ENCODE peak calls at places on chromosomes 5 and 9, in ten cellular contexts. One of them, this sample, is unnamed.
A peak's percentile ranks its signal among the peaks of the same experiment; 100 is the strongest.

GRCh38 chr5:147073098-147073497 is 161.7 kb upstream of the STK32A start:
- DNase-seq in neural crest cell: no peak
- DNase-seq in mesothelial cell of epicardium: no peak
- DNase-seq in transverse colon: no peak
- DNase-seq in activated CD8-positive, alpha-beta T cell treated with anti-CD3 and anti-CD28 coated beads for 36 hours: no peak
- DNase-seq in AG10803: no peak
- DNase-seq in cardiac fibroblast: no peak
- DNase-seq in bronchial epithelial cell: no peak
- DNase-seq in osteocyte: no peak
- DNase-seq in endothelial cell of umbilical vein: no peak
- DNase-seq in this sample: no peak

GRCh38 chr9:120712539-120713031 is 1.7 kb downstream of the MEGF9 start:
- DNase-seq in transverse colon: no peak
- DNase-seq in bronchial epithelial cell: no peak
- DNase-seq in mesothelial cell of epicardium: no peak
- DNase-seq in osteocyte: no peak
- DNase-seq in endothelial cell of umbilical vein: no peak
- DNase-seq in neural crest cell: no peak
- DNase-seq in AG10803: no peak
- DNase-seq in activated CD8-positive, alpha-beta T cell treated with anti-CD3 and anti-CD28 coated beads for 36 hours: no peak
- DNase-seq in cardiac fibroblast: no peak
- DNase-seq in this sample: no peak

GRCh38 chr5:149256451-149256850 is 15.2 kb upstream of the AFAP1L1 start:
- DNase-seq in bronchial epithelial cell: peak; percentile 31
- DNase-seq in mesothelial cell of epicardium: no peak
- DNase-seq in activated CD8-positive, alpha-beta T cell treated with anti-CD3 and anti-CD28 coated beads for 36 hours: no peak
- DNase-seq in AG10803: peak; percentile 65
- DNase-seq in cardiac fibroblast: no peak
- DNase-seq in osteocyte: no peak
- DNase-seq in transverse colon: no peak
- DNase-seq in endothelial cell of umbilical vein: no peak
- DNase-seq in neural crest cell: no peak
- DNase-seq in this sample: no peak

GRCh38 chr5:75756191-75756590 is 39.0 kb upstream of the POC5 start:
- DNase-seq in neural crest cell: no peak
- DNase-seq in AG10803: no peak
- DNase-seq in endothelial cell of umbilical vein: no peak
- DNase-seq in activated CD8-positive, alpha-beta T cell treated with anti-CD3 and anti-CD28 coated beads for 36 hours: no peak
- DNase-seq in osteocyte: no peak
- DNase-seq in bronchial epithelial cell: no peak
- DNase-seq in transverse colon: no peak
- DNase-seq in mesothelial cell of epicardium: no peak
- DNase-seq in cardiac fibroblast: no peak
- DNase-seq in this sample: no peak

GRCh38 chr5:121691478-121691877 is 160.2 kb upstream of the FTMT start:
- DNase-seq in AG10803: peak; percentile 1
- DNase-seq in activated CD8-positive, alpha-beta T cell treated with anti-CD3 and anti-CD28 coated beads for 36 hours: no peak
- DNase-seq in osteocyte: no peak
- DNase-seq in neural crest cell: no peak
- DNase-seq in endothelial cell of umbilical vein: no peak
- DNase-seq in mesothelial cell of epicardium: no peak
- DNase-seq in cardiac fibroblast: peak; percentile 4
- DNase-seq in bronchial epithelial cell: no peak
- DNase-seq in transverse colon: no peak
- DNase-seq in this sample: no peak

GRCh38 chr5:91318727-91319126 is 64.4 kb downstream of the ARRDC3 start:
- DNase-seq in osteocyte: no peak
- DNase-seq in bronchial epithelial cell: no peak
- DNase-seq in activated CD8-positive, alpha-beta T cell treated with anti-CD3 and anti-CD28 coated beads for 36 hours: peak; percentile 61
- DNase-seq in neural crest cell: no peak
- DNase-seq in mesothelial cell of epicardium: no peak
- DNase-seq in cardiac fibroblast: no peak
- DNase-seq in transverse colon: no peak
- DNase-seq in endothelial cell of umbilical vein: no peak
- DNase-seq in AG10803: no peak
- DNase-seq in this sample: no peak

GRCh38 chr9:114500583-114501292 is 4.5 kb downstream of the WHRN start:
- DNase-seq in bronchial epithelial cell: no peak
- DNase-seq in transverse colon: no peak
- DNase-seq in cardiac fibroblast: no peak
- DNase-seq in activated CD8-positive, alpha-beta T cell treated with anti-CD3 and anti-CD28 coated beads for 36 hours: no peak
- DNase-seq in osteocyte: no peak
- DNase-seq in endothelial cell of umbilical vein: no peak
- DNase-seq in mesothelial cell of epicardium: no peak
- DNase-seq in AG10803: no peak
- DNase-seq in neural crest cell: no peak
- DNase-seq in this sample: no peak

GRCh38 chr5:171785517-171785916 is at the start of gene SMIM23:
- DNase-seq in osteocyte: no peak
- DNase-seq in mesothelial cell of epicardium: no peak
- DNase-seq in bronchial epithelial cell: no peak
- DNase-seq in transverse colon: no peak
- DNase-seq in activated CD8-positive, alpha-beta T cell treated with anti-CD3 and anti-CD28 coated beads for 36 hours: no peak
- DNase-seq in neural crest cell: no peak
- DNase-seq in cardiac fibroblast: no peak
- DNase-seq in AG10803: no peak
- DNase-seq in endothelial cell of umbilical vein: no peak
- DNase-seq in this sample: no peak

GRCh38 chr5:2128696-2129340 is 246.1 kb upstream of the IRX4 start:
- DNase-seq in transverse colon: no peak
- DNase-seq in neural crest cell: no peak
- DNase-seq in mesothelial cell of epicardium: no peak
- DNase-seq in AG10803: no peak
- DNase-seq in endothelial cell of umbilical vein: no peak
- DNase-seq in cardiac fibroblast: no peak
- DNase-seq in bronchial epithelial cell: no peak
- DNase-seq in osteocyte: no peak
- DNase-seq in activated CD8-positive, alpha-beta T cell treated with anti-CD3 and anti-CD28 coated beads for 36 hours: no peak
- DNase-seq in this sample: no peak

GRCh38 chr9:76560481-76560891 is 101.5 kb downstream of the GCNT1 start:
- DNase-seq in transverse colon: peak; percentile 67
- DNase-seq in bronchial epithelial cell: no peak
- DNase-seq in osteocyte: no peak
- DNase-seq in mesothelial cell of epicardium: peak; percentile 51
- DNase-seq in neural crest cell: no peak
- DNase-seq in AG10803: peak; percentile 80
- DNase-seq in activated CD8-positive, alpha-beta T cell treated with anti-CD3 and anti-CD28 coated beads for 36 hours: no peak
- DNase-seq in endothelial cell of umbilical vein: no peak
- DNase-seq in cardiac fibroblast: peak; percentile 86
- DNase-seq in this sample: no peak

GRCh38 chr9:16207161-16207560 is 654.3 kb downstream of the CCDC171 start:
- DNase-seq in activated CD8-positive, alpha-beta T cell treated with anti-CD3 and anti-CD28 coated beads for 36 hours: peak; percentile 49
- DNase-seq in neural crest cell: peak; percentile 39
- DNase-seq in osteocyte: no peak
- DNase-seq in endothelial cell of umbilical vein: peak; percentile 34
- DNase-seq in transverse colon: no peak
- DNase-seq in cardiac fibroblast: peak; percentile 69
- DNase-seq in AG10803: peak; percentile 48
- DNase-seq in mesothelial cell of epicardium: no peak
- DNase-seq in bronchial epithelial cell: no peak
- DNase-seq in this sample: no peak

GRCh38 chr9:122506964-122507363 is 3.6 kb upstream of the OR1J2 start:
- DNase-seq in neural crest cell: no peak
- DNase-seq in endothelial cell of umbilical vein: no peak
- DNase-seq in cardiac fibroblast: no peak
- DNase-seq in mesothelial cell of epicardium: no peak
- DNase-seq in bronchial epithelial cell: no peak
- DNase-seq in osteocyte: no peak
- DNase-seq in AG10803: no peak
- DNase-seq in transverse colon: no peak
- DNase-seq in activated CD8-positive, alpha-beta T cell treated with anti-CD3 and anti-CD28 coated beads for 36 hours: no peak
- DNase-seq in this sample: no peak

GRCh38 chr9:85009251-85009650 is 339.7 kb downstream of the NTRK2 start:
- DNase-seq in endothelial cell of umbilical vein: no peak
- DNase-seq in cardiac fibroblast: no peak
- DNase-seq in mesothelial cell of epicardium: no peak
- DNase-seq in osteocyte: no peak
- DNase-seq in neural crest cell: no peak
- DNase-seq in activated CD8-positive, alpha-beta T cell treated with anti-CD3 and anti-CD28 coated beads for 36 hours: no peak
- DNase-seq in AG10803: no peak
- DNase-seq in transverse colon: no peak
- DNase-seq in bronchial epithelial cell: no peak
- DNase-seq in this sample: no peak

DNA sequence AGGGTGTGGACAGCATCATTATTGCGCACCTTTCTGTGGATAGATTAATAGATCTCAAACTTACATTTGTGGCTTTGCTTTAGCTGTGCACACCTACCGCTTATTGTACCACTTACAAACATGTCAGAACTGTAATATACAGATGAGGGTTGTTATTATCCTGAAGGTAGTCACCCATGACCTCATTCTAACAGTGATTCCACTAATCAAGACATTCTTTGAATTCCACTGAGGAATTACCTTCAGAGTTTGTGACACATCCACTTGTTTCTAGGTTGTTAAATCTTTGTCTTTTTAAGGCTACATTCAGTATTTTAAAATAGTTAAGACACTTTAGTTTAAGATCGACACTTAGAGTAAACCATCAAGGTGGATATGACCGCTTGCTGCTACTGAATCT is 7.8 kb downstream of the KCNV2 start:
- DNase-seq in activated CD8-positive, alpha-beta T cell treated with anti-CD3 and anti-CD28 coated beads for 36 hours: no peak
- DNase-seq in mesothelial cell of epicardium: no peak
- DNase-seq in cardiac fibroblast: no peak
- DNase-seq in transverse colon: no peak
- DNase-seq in osteocyte: no peak
- DNase-seq in bronchial epithelial cell: peak; percentile 21
- DNase-seq in AG10803: no peak
- DNase-seq in endothelial cell of umbilical vein: no peak
- DNase-seq in neural crest cell: no peak
- DNase-seq in this sample: no peak
- TF ChIP-seq CTCF in activated CD8-positive, alpha-beta T cell treated with anti-CD3 and anti-CD28 coated beads for 36 hours: no peak
- TF ChIP-seq CTCF in mesothelial cell of epicardium: no peak
- TF ChIP-seq CTCF in cardiac fibroblast: no peak
- TF ChIP-seq CTCF in transverse colon: no peak
- TF ChIP-seq CTCF in osteocyte: no peak
- TF ChIP-seq CTCF in bronchial epithelial cell: no peak
- TF ChIP-seq CTCF in AG10803: no peak
- TF ChIP-seq CTCF in endothelial cell of umbilical vein: no peak
- TF ChIP-seq CTCF in neural crest cell: no peak
- TF ChIP-seq CTCF in this sample: no peak

GRCh38 chr9:98234231-98234825 is 21.1 kb downstream of the TBC1D2 start:
- DNase-seq in activated CD8-positive, alpha-beta T cell treated with anti-CD3 and anti-CD28 coated beads for 36 hours: no peak
- DNase-seq in mesothelial cell of epicardium: no peak
- DNase-seq in cardiac fibroblast: no peak
- DNase-seq in endothelial cell of umbilical vein: no peak
- DNase-seq in osteocyte: no peak
- DNase-seq in transverse colon: no peak
- DNase-seq in bronchial epithelial cell: no peak
- DNase-seq in AG10803: no peak
- DNase-seq in neural crest cell: no peak
- DNase-seq in this sample: no peak
- TF ChIP-seq CTCF in activated CD8-positive, alpha-beta T cell treated with anti-CD3 and anti-CD28 coated beads for 36 hours: no peak
- TF ChIP-seq CTCF in mesothelial cell of epicardium: no peak
- TF ChIP-seq CTCF in cardiac fibroblast: no peak
- TF ChIP-seq CTCF in endothelial cell of umbilical vein: no peak
- TF ChIP-seq CTCF in osteocyte: no peak
- TF ChIP-seq CTCF in transverse colon: no peak
- TF ChIP-seq CTCF in bronchial epithelial cell: peak; percentile 21
- TF ChIP-seq CTCF in AG10803: no peak
- TF ChIP-seq CTCF in neural crest cell: peak; percentile 37
- TF ChIP-seq CTCF in this sample: no peak

DNA sequence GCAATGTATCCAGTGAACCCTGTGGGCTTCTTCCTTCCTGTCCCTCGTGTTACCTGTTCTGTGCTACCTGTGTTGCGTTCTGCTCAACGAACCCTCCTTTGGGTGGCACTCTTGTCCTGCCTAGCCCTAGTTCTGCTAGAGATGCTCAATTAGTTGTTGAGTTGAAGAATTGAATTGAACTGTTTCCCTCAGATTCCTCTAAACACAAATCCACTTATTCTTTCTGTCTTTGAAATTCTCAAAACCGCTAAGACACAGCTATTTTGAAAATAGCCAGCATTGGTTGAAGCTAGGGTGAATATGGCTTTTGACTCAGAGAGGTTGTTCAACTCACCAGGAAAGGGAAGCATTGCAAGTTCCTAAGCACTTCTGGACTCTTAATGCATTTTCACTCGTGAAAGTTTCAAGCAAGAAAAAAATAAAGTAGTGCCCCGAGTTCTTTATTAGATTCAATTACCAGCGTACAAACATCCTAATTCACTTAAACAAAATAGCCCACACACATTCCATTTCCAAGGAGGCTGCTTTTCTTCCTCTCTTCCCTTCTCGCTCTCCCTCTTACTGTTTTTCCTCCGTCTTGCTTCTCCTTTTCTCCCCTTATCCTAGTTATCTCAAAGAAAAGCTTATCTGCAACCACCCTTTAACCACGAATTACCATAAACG is 648 bp upstream of the ITGA1 start:
- DNase-seq in bronchial epithelial cell: peak; percentile 56
- DNase-seq in cardiac fibroblast: peak; percentile 43
- DNase-seq in mesothelial cell of epicardium: no peak
- DNase-seq in osteocyte: no peak
- DNase-seq in AG10803: no peak
- DNase-seq in neural crest cell: no peak
- DNase-seq in endothelial cell of umbilical vein: peak; percentile 24
- DNase-seq in activated CD8-positive, alpha-beta T cell treated with anti-CD3 and anti-CD28 coated beads for 36 hours: peak; percentile 51
- DNase-seq in transverse colon: peak; percentile 64
- DNase-seq in this sample: no peak
- TF ChIP-seq CTCF in bronchial epithelial cell: peak; percentile 57
- TF ChIP-seq CTCF in cardiac fibroblast: peak; percentile 28
- TF ChIP-seq CTCF in mesothelial cell of epicardium: no peak
- TF ChIP-seq CTCF in osteocyte: peak; percentile 51
- TF ChIP-seq CTCF in AG10803: peak; percentile 38
- TF ChIP-seq CTCF in neural crest cell: no peak
- TF ChIP-seq CTCF in endothelial cell of umbilical vein: no peak
- TF ChIP-seq CTCF in activated CD8-positive, alpha-beta T cell treated with anti-CD3 and anti-CD28 coated beads for 36 hours: no peak
- TF ChIP-seq CTCF in transverse colon: peak; percentile 15
- TF ChIP-seq CTCF in this sample: no peak

DNA sequence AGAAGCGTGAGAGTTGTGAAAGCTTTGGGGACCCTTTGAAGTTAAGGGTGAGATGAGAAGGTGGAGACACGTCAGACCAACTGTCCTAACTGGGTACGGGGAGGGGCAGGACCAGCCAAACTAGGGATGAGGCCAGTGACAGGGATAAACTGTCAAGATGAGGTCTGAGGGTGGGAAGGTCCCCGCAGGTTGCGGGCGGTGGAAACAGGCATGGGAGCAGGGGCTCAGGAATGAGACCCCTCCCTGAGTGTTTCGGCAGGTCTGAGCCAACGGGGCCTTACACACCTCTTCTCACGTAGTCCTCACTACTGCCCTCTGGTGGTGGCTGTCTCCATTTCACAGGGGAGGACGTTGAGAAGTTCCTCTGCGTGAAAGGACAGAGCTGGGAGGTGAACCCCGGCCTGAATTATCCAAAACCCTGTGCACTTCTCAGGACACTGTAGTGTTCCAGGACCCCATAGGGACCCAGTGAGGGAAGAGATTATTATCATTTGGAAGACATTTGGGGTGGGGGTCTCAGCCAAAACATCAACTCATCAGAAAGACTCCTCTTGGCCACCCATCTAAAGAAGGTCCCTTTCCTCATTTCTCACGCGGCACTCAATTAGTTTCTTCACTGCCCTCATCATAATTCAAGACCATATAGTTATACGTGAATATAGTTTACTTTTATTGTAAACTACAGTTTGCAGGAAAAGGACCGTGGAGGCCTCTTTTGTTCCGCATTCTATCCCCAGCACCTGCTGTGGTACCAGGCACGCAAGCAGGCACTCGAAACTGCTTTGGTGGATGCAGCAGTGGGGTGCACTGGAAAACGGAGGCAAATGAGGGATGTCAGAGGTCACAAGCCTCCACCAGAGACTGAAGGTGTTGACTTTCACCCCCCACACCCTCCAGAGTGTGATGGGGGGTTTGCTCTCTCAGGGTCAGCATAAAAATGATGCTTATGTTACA is 21.7 kb upstream of the NANS start:
- DNase-seq in activated CD8-positive, alpha-beta T cell treated with anti-CD3 and anti-CD28 coated beads for 36 hours: peak; percentile 96
- DNase-seq in osteocyte: peak; percentile 91
- DNase-seq in cardiac fibroblast: peak; percentile 82
- DNase-seq in mesothelial cell of epicardium: peak; percentile 86
- DNase-seq in AG10803: peak; percentile 69
- DNase-seq in neural crest cell: peak; percentile 90
- DNase-seq in endothelial cell of umbilical vein: peak; percentile 75
- DNase-seq in bronchial epithelial cell: peak; percentile 69
- DNase-seq in transverse colon: peak; percentile 93
- DNase-seq in this sample: peak; percentile 84
- TF ChIP-seq CTCF in activated CD8-positive, alpha-beta T cell treated with anti-CD3 and anti-CD28 coated beads for 36 hours: peak; percentile 69
- TF ChIP-seq CTCF in osteocyte: peak; percentile 79
- TF ChIP-seq CTCF in cardiac fibroblast: peak; percentile 83
- TF ChIP-seq CTCF in mesothelial cell of epicardium: peak; percentile 80
- TF ChIP-seq CTCF in AG10803: peak; percentile 88
- TF ChIP-seq CTCF in neural crest cell: peak; percentile 81
- TF ChIP-seq CTCF in endothelial cell of umbilical vein: peak; percentile 87
- TF ChIP-seq CTCF in bronchial epithelial cell: peak; percentile 80
- TF ChIP-seq CTCF in transverse colon: peak; percentile 84
- TF ChIP-seq CTCF in this sample: peak; percentile 89

This sample was measured in type B pancreatic cell.